ENCODE peak calls at places on chromosomes 13 and 19, in ten cellular contexts. One of them, this sample, is unnamed.

GRCh38 chr19:46634045-46634655 is 1.9 kb downstream of the GNG8 start:
- DNase-seq in EL: peak; percentile 87
- DNase-seq in omental fat pad: no peak
- DNase-seq in mucosa of descending colon: peak; percentile 94
- DNase-seq in anterior cingulate cortex: peak; percentile 80
- DNase-seq in activated CD4-positive, CD25-positive, alpha-beta regulatory T cell treated with anti-CD3 and anti-CD28 coated beads, Interleukin-2, amount 50 U/mL, for 16 hours: peak; percentile 86
- DNase-seq in HEK293T: peak; percentile 97
- DNase-seq in AG04450: no peak
- DNase-seq in heart right ventricle: peak; percentile 80
- DNase-seq in GM04504: peak; percentile 54
- DNase-seq in this sample: peak; percentile 96

GRCh38 chr13:106105153-106105552 is 430.3 kb downstream of the EFNB2 start:
- DNase-seq in EL: no peak
- DNase-seq in omental fat pad: no peak
- DNase-seq in mucosa of descending colon: no peak
- DNase-seq in anterior cingulate cortex: no peak
- DNase-seq in activated CD4-positive, CD25-positive, alpha-beta regulatory T cell treated with anti-CD3 and anti-CD28 coated beads, Interleukin-2, amount 50 U/mL, for 16 hours: no peak
- DNase-seq in HEK293T: no peak
- DNase-seq in AG04450: no peak
- DNase-seq in heart right ventricle: no peak
- DNase-seq in GM04504: no peak
- DNase-seq in this sample: no peak

GRCh38 chr13:27712421-27712820 is 79.9 kb upstream of the GSX1 start:
- DNase-seq in EL: no peak
- DNase-seq in omental fat pad: no peak
- DNase-seq in mucosa of descending colon: peak; percentile 58
- DNase-seq in anterior cingulate cortex: no peak
- DNase-seq in activated CD4-positive, CD25-positive, alpha-beta regulatory T cell treated with anti-CD3 and anti-CD28 coated beads, Interleukin-2, amount 50 U/mL, for 16 hours: no peak
- DNase-seq in HEK293T: no peak
- DNase-seq in AG04450: no peak
- DNase-seq in heart right ventricle: peak; percentile 17
- DNase-seq in GM04504: peak; percentile 11
- DNase-seq in this sample: no peak

GRCh38 chr13:88005188-88005587 is 334.0 kb downstream of the SLITRK5 start:
- DNase-seq in EL: peak; percentile 1
- DNase-seq in omental fat pad: no peak
- DNase-seq in mucosa of descending colon: no peak
- DNase-seq in anterior cingulate cortex: no peak
- DNase-seq in activated CD4-positive, CD25-positive, alpha-beta regulatory T cell treated with anti-CD3 and anti-CD28 coated beads, Interleukin-2, amount 50 U/mL, for 16 hours: no peak
- DNase-seq in HEK293T: no peak
- DNase-seq in AG04450: no peak
- DNase-seq in heart right ventricle: no peak
- DNase-seq in GM04504: no peak
- DNase-seq in this sample: no peak

GRCh38 chr19:32316034-32316433 is 29.4 kb upstream of the ZNF507 start:
- DNase-seq in EL: no peak
- DNase-seq in omental fat pad: no peak
- DNase-seq in mucosa of descending colon: no peak
- DNase-seq in anterior cingulate cortex: no peak
- DNase-seq in activated CD4-positive, CD25-positive, alpha-beta regulatory T cell treated with anti-CD3 and anti-CD28 coated beads, Interleukin-2, amount 50 U/mL, for 16 hours: no peak
- DNase-seq in HEK293T: no peak
- DNase-seq in AG04450: no peak
- DNase-seq in heart right ventricle: no peak
- DNase-seq in GM04504: no peak
- DNase-seq in this sample: no peak

GRCh38 chr13:43307921-43308433 is 284.6 kb downstream of the DNAJC15 start:
- DNase-seq in EL: peak; percentile 93
- DNase-seq in omental fat pad: peak; percentile 71
- DNase-seq in mucosa of descending colon: peak; percentile 76
- DNase-seq in anterior cingulate cortex: peak; percentile 22
- DNase-seq in activated CD4-positive, CD25-positive, alpha-beta regulatory T cell treated with anti-CD3 and anti-CD28 coated beads, Interleukin-2, amount 50 U/mL, for 16 hours: no peak
- DNase-seq in HEK293T: no peak
- DNase-seq in AG04450: peak; percentile 59
- DNase-seq in heart right ventricle: peak; percentile 80
- DNase-seq in GM04504: peak; percentile 87
- DNase-seq in this sample: peak; percentile 37

GRCh38 chr19:18503971-18504885 is 17.6 kb downstream of the ELL start:
- DNase-seq in EL: no peak
- DNase-seq in omental fat pad: no peak
- DNase-seq in mucosa of descending colon: peak; percentile 89
- DNase-seq in anterior cingulate cortex: no peak
- DNase-seq in activated CD4-positive, CD25-positive, alpha-beta regulatory T cell treated with anti-CD3 and anti-CD28 coated beads, Interleukin-2, amount 50 U/mL, for 16 hours: no peak
- DNase-seq in HEK293T: no peak
- DNase-seq in AG04450: no peak
- DNase-seq in heart right ventricle: no peak
- DNase-seq in GM04504: no peak
- DNase-seq in this sample: no peak

GRCh38 chr13:41581884-41582547 is 124.7 kb downstream of the RGCC start:
- DNase-seq in EL: no peak
- DNase-seq in omental fat pad: no peak
- DNase-seq in mucosa of descending colon: no peak
- DNase-seq in anterior cingulate cortex: no peak
- DNase-seq in activated CD4-positive, CD25-positive, alpha-beta regulatory T cell treated with anti-CD3 and anti-CD28 coated beads, Interleukin-2, amount 50 U/mL, for 16 hours: no peak
- DNase-seq in HEK293T: no peak
- DNase-seq in AG04450: no peak
- DNase-seq in heart right ventricle: no peak
- DNase-seq in GM04504: no peak
- DNase-seq in this sample: no peak

GRCh38 chr13:59587030-59587429 is 576.7 kb downstream of the DIAPH3 start:
- DNase-seq in EL: no peak
- DNase-seq in omental fat pad: no peak
- DNase-seq in mucosa of descending colon: no peak
- DNase-seq in anterior cingulate cortex: no peak
- DNase-seq in activated CD4-positive, CD25-positive, alpha-beta regulatory T cell treated with anti-CD3 and anti-CD28 coated beads, Interleukin-2, amount 50 U/mL, for 16 hours: no peak
- DNase-seq in HEK293T: no peak
- DNase-seq in AG04450: no peak
- DNase-seq in heart right ventricle: no peak
- DNase-seq in GM04504: no peak
- DNase-seq in this sample: no peak

GRCh38 chr13:75870397-75870801 is 234.3 kb downstream of the LMO7 start:
- DNase-seq in EL: peak; percentile 47
- DNase-seq in omental fat pad: no peak
- DNase-seq in mucosa of descending colon: no peak
- DNase-seq in anterior cingulate cortex: peak; percentile 4
- DNase-seq in activated CD4-positive, CD25-positive, alpha-beta regulatory T cell treated with anti-CD3 and anti-CD28 coated beads, Interleukin-2, amount 50 U/mL, for 16 hours: no peak
- DNase-seq in HEK293T: peak; percentile 70
- DNase-seq in AG04450: no peak
- DNase-seq in heart right ventricle: no peak
- DNase-seq in GM04504: no peak
- DNase-seq in this sample: no peak

GRCh38 chr19:38665950-38666661 is 18.7 kb downstream of the ACTN4 start:
- DNase-seq in EL: peak; percentile 96
- DNase-seq in omental fat pad: no peak
- DNase-seq in mucosa of descending colon: peak; percentile 59
- DNase-seq in anterior cingulate cortex: no peak
- DNase-seq in activated CD4-positive, CD25-positive, alpha-beta regulatory T cell treated with anti-CD3 and anti-CD28 coated beads, Interleukin-2, amount 50 U/mL, for 16 hours: no peak
- DNase-seq in HEK293T: no peak
- DNase-seq in AG04450: no peak
- DNase-seq in heart right ventricle: peak; percentile 55
- DNase-seq in GM04504: peak; percentile 76
- DNase-seq in this sample: peak; percentile 64

GRCh38 chr13:84433024-84433423 is 550.8 kb upstream of the SLITRK1 start:
- DNase-seq in EL: peak; percentile 94
- DNase-seq in omental fat pad: no peak
- DNase-seq in mucosa of descending colon: no peak
- DNase-seq in anterior cingulate cortex: no peak
- DNase-seq in activated CD4-positive, CD25-positive, alpha-beta regulatory T cell treated with anti-CD3 and anti-CD28 coated beads, Interleukin-2, amount 50 U/mL, for 16 hours: no peak
- DNase-seq in HEK293T: no peak
- DNase-seq in AG04450: peak; percentile 61
- DNase-seq in heart right ventricle: no peak
- DNase-seq in GM04504: no peak
- DNase-seq in this sample: no peak